ENCODE peak calls at places on chromosome 19, in eight cellular contexts. Y, U, B, K, Q, R, S and L are unnamed samples.

GRCh38 chr19:7658219-7658686 is 10.6 kb upstream of the RETN start:
- DNase-seq in R (no peak), Y (no peak), S (no peak), U (peak), B (peak), K (no peak), Q (no peak), L (no peak)

GRCh38 chr19:11551603-11552235 is 7.3 kb downstream of the ELOF1 start:
- DNase-seq in S (no peak), Q (no peak), U (no peak), K (peak), Y (no peak), R (no peak), B (peak), L (no peak)

GRCh38 chr19:55086730-55087541 is 11.3 kb downstream of the EPS8L1 start:
- DNase-seq in Y (peak), B (peak), U (peak), R (peak), S (peak), Q (peak), K (peak), L (peak)

GRCh38 chr19:10915511-10916091 is 12.8 kb downstream of the YIPF2 start:
- DNase-seq in R (no peak), K (peak), Q (no peak), B (no peak), U (peak), S (peak), Y (no peak), L (no peak)

GRCh38 chr19:1250374-1251232 is 2.2 kb downstream of the MIDN start:
- DNase-seq in K (peak), R (peak), B (peak), U (peak), Q (peak), Y (no peak), S (no peak), L (no peak)

GRCh38 chr19:50659318-50660082 is 10.3 kb downstream of the C19orf81 start:
- DNase-seq in K (no peak), S (no peak), U (no peak), Q (no peak), B (no peak), R (no peak), Y (no peak), L (no peak)

GRCh38 chr19:14167594-14168138 is 31.3 kb upstream of the ASF1B start:
- DNase-seq in Q (no peak), B (peak), S (no peak), Y (no peak), K (no peak), R (no peak), U (no peak), L (no peak)

GRCh38 chr19:38778733-38779132 is 5.4 kb upstream of the LGALS7 start:
- DNase-seq in Q (no peak), B (no peak), S (no peak), Y (no peak), R (no peak), U (no peak), K (no peak), L (no peak)

GRCh38 chr19:3149089-3149488 is 13.3 kb downstream of the GNA15 start:
- DNase-seq in Y (no peak), R (no peak), Q (no peak), S (no peak), B (no peak), U (no peak), K (no peak), L (no peak)

GRCh38 chr19:38266070-38266469 is 1.7 kb downstream of the SPINT2 start:
- DNase-seq in U (no peak), R (no peak), B (no peak), Q (no peak), Y (no peak), K (no peak), S (peak), L (no peak)